ENCODE peak calls at places on chromosomes 11 and 22, in seven cellular contexts. H, W, V, N, A, Q and G are unnamed samples.

GRCh38 chr11:46521947-46522681 is 71.7 kb downstream of the AMBRA1 start:
- DNase-seq in H (no peak), W (peak; percentile 75), V (no peak), N (no peak), A (peak; percentile 20), Q (no peak), G (no peak)

GRCh38 chr22:41327124-41327523 is 25.8 kb downstream of the ZC3H7B start:
- DNase-seq in H (no peak), W (no peak), V (no peak), N (no peak), A (no peak), Q (no peak), G (no peak)

GRCh38 chr11:73538381-73538872 is 59.5 kb downstream of the FAM168A start:
- DNase-seq in H (no peak), W (no peak), V (no peak), N (no peak), A (no peak), Q (no peak), G (no peak)

GRCh38 chr11:3164138-3164539 is 971 bp downstream of the OSBPL5 start:
- DNase-seq in H (no peak), W (no peak), V (peak; percentile 33), N (no peak), A (no peak), Q (peak; percentile 19), G (no peak)

GRCh38 chr11:106879029-106879428 is 139.2 kb downstream of the GUCY1A2 start:
- DNase-seq in H (no peak), W (no peak), V (no peak), N (no peak), A (no peak), Q (no peak), G (peak; percentile 14)

GRCh38 chr11:118224512-118225180 is at the start of gene JAML:
- DNase-seq in H (no peak), W (no peak), V (no peak), N (no peak), A (no peak), Q (no peak), G (no peak)

GRCh38 chr11:134607963-134608750 is 196.1 kb upstream of the B3GAT1 start:
- DNase-seq in H (no peak), W (no peak), V (no peak), N (no peak), A (no peak), Q (no peak), G (no peak)

GRCh38 chr11:66071326-66071870 is 1.3 kb downstream of the PACS1 start:
- DNase-seq in H (no peak), W (no peak), V (no peak), N (no peak), A (no peak), Q (no peak), G (no peak)

GRCh38 chr11:10307411-10308207 is 2.7 kb downstream of the ADM start:
- DNase-seq in H (peak; percentile 75), W (peak; percentile 95), V (peak; percentile 88), N (peak; percentile 84), A (peak; percentile 92), Q (peak; percentile 85), G (peak; percentile 94)

GRCh38 chr11:58395581-58395980 is 11.1 kb downstream of the OR5B3 start:
- DNase-seq in H (no peak), W (no peak), V (no peak), N (no peak), A (no peak), Q (no peak), G (no peak)

GRCh38 chr22:23082534-23083314 is 12.4 kb downstream of the GNAZ start:
- DNase-seq in H (no peak), W (no peak), V (no peak), N (no peak), A (no peak), Q (no peak), G (no peak)
- TF ChIP-seq CTCF in H (no peak), W (no peak), V (no peak), N (no peak), A (no peak), Q (no peak), G (no peak)

GRCh38 chr11:25793637-25794036 is 538.3 kb upstream of the ANO3 start:
- DNase-seq in H (no peak), W (no peak), V (no peak), N (no peak), A (no peak), Q (no peak), G (no peak)

DNA sequence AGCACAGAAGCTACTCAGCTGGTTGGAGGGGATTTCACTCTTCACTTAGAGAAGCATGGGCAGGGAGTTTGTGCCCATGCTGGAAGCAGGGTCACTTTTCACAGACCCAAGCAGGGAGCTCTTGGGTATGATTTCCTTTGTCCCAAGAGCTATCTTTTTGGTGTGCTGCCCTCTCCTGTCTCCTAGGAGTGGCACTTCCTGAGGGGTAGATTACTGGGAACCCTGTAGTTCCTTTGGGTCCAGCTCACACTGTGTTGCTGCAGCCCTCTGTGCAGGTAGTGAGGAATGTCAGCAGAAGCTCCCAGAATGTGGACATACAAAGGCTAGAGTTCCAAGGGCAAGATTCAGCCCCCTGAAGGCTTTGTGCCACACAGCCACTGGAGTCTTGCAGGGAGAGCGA is 537.1 kb upstream of the ANO3 start:
- DNase-seq in H (no peak), W (no peak), V (no peak), N (no peak), A (no peak), Q (no peak), G (no peak)
- TF ChIP-seq CTCF in H (no peak), W (no peak), V (no peak), N (no peak), A (no peak), Q (no peak), G (no peak)

DNA sequence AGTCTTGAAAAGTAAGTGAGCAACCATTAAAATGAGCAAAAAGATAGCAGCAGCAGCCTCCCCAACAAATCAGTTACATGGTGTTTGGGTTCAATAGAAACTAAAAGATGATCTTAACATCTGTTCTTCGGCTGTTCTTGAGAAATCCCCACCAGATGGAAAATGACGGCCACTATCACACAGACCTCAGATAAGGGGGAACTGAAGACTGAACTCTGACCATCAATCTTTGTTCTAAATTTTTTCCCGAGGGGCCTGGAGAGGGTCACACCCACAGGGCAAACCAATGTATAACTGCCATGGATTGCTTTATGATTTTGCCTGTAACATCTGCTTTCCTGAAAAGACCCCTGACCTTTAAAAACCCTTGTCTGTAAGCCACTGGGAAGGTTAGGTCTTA is 624.8 kb upstream of the KIRREL3 start:
- DNase-seq in H (no peak), W (no peak), V (no peak), N (no peak), A (no peak), Q (no peak), G (no peak)
- TF ChIP-seq CTCF in H (no peak), W (no peak), V (no peak), N (no peak), A (no peak), Q (no peak), G (no peak)

GRCh38 chr11:69442012-69442806 is 39.3 kb upstream of the LINC01488 start:
- DNase-seq in H (no peak), W (peak; percentile 17), V (no peak), N (no peak), A (no peak), Q (no peak), G (peak; percentile 79)
- TF ChIP-seq CTCF in H (no peak), W (no peak), V (no peak), N (no peak), A (no peak), Q (no peak), G (no peak)

GRCh38 chr11:121321614-121322243 is 29.2 kb downstream of the SC5D start:
- DNase-seq in H (no peak), W (peak; percentile 17), V (no peak), N (peak; percentile 12), A (peak; percentile 39), Q (no peak), G (peak; percentile 60)

GRCh38 chr11:121328213-121328966 is 35.8 kb downstream of the SC5D start:
- DNase-seq in H (no peak), W (no peak), V (no peak), N (no peak), A (no peak), Q (no peak), G (no peak)

GRCh38 chr11:121326230-121326629 is 33.7 kb downstream of the SC5D start:
- DNase-seq in H (no peak), W (no peak), V (no peak), N (no peak), A (no peak), Q (no peak), G (no peak)

GRCh38 chr11:121318848-121319834 is 26.6 kb downstream of the SC5D start:
- DNase-seq in H (no peak), W (peak; percentile 41), V (no peak), N (peak; percentile 32), A (peak; percentile 66), Q (no peak), G (peak; percentile 58)

DNA sequence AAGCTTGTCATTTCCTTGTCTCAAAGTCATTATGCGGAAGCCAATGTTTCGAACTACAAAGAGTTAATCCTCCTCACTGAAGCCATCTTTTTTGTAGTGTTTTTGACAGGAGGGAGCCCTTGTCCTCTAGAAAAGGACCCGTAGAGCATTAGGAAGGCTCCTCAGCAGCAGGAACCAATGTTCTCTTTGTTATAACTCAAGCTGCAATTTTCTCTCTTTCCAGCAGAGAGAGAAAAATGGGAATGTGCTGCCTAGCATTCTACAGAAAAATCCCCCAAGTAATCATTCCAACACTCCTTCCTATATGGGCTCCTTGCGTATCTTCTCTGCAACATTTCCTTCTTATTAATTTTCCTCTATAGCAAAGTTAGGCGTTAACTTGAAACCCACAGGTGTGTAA is 30.6 kb downstream of the SC5D start:
- DNase-seq in H (no peak), W (no peak), V (no peak), N (no peak), A (no peak), Q (no peak), G (no peak)
- TF ChIP-seq CTCF in H (peak; percentile 19), W (no peak), V (no peak), N (peak; percentile 8), A (no peak), Q (no peak), G (no peak)

GRCh38 chr22:43230983-43231723 is 44.2 kb upstream of the TTLL12 start:
- DNase-seq in H (peak; percentile 75), W (peak; percentile 30), V (peak; percentile 55), N (peak; percentile 51), A (peak; percentile 38), Q (peak; percentile 65), G (peak; percentile 56)
- TF ChIP-seq CTCF in H (peak; percentile 95), W (peak; percentile 97), V (peak; percentile 86), N (peak; percentile 95), A (peak; percentile 92), Q (peak; percentile 90), G (peak; percentile 94)

GRCh38 chr22:47062126-47062525 is 299.7 kb downstream of the TBC1D22A start:
- DNase-seq in H (no peak), W (no peak), V (no peak), N (no peak), A (no peak), Q (no peak), G (no peak)
- TF ChIP-seq CTCF in H (no peak), W (no peak), V (no peak), N (no peak), A (no peak), Q (no peak), G (no peak)

GRCh38 chr11:78838417-78838816 is 263.8 kb upstream of the NARS2 start:
- DNase-seq in H (no peak), W (no peak), V (no peak), N (peak; percentile 6), A (peak; percentile 24), Q (no peak), G (peak; percentile 55)
- TF ChIP-seq CTCF in H (peak; percentile 39), W (no peak), V (no peak), N (peak; percentile 35), A (no peak), Q (no peak), G (peak; percentile 54)